ENCODE peak calls at places on chromosomes 3 and 15, in six cellular contexts. J is AG09309; V is astrocyte of the cerebellum; C is stromal cell of bone marrow; W is COR-L47; Z is CD8-positive, alpha-beta T cell. M is an unnamed sample.

GRCh38 chr3:31226331-31226730 is 306.4 kb upstream of the STT3B start:
- DNase-seq in J (no peak), V (no peak), C (no peak), W (no peak), Z (no peak), M (no peak)

GRCh38 chr3:129503387-129504010 is 24.9 kb upstream of the RHO start:
- DNase-seq in J (no peak), V (no peak), C (no peak), W (peak; percentile 91), Z (no peak), M (no peak)

GRCh38 chr15:77014137-77015081 is 19.5 kb downstream of the PSTPIP1 start:
- DNase-seq in J (no peak), V (no peak), C (no peak), W (no peak), Z (no peak), M (no peak)

GRCh38 chr3:24704496-24704895 is 209.8 kb upstream of the THRB start:
- DNase-seq in J (no peak), V (peak; percentile 69), C (peak; percentile 24), W (peak; percentile 11), Z (no peak), M (no peak)

GRCh38 chr3:53045107-53045783 is 628 bp downstream of the SFMBT1 start:
- DNase-seq in J (no peak), V (no peak), C (peak; percentile 21), W (peak; percentile 38), Z (peak; percentile 39), M (peak; percentile 50)

GRCh38 chr3:157376596-157377300 is 59.9 kb upstream of the PTX3 start:
- DNase-seq in J (no peak), V (no peak), C (no peak), W (no peak), Z (no peak), M (no peak)

GRCh38 chr3:116614795-116615362 is 94.7 kb upstream of the TUSC7 start:
- DNase-seq in J (no peak), V (no peak), C (no peak), W (no peak), Z (no peak), M (no peak)

GRCh38 chr3:60096403-60096802 is 1046.6 kb upstream of the CFAP20DC start:
- DNase-seq in J (no peak), V (no peak), C (no peak), W (no peak), Z (no peak), M (no peak)

GRCh38 chr3:186870421-186871201 is 28.1 kb downstream of the ADIPOQ start:
- DNase-seq in J (no peak), V (no peak), C (no peak), W (no peak), Z (no peak), M (no peak)

GRCh38 chr3:158352551-158352950 is 218.4 kb upstream of the MLF1 start:
- DNase-seq in J (peak; percentile 4), V (no peak), C (no peak), W (no peak), Z (no peak), M (no peak)

GRCh38 chr3:188268336-188268735 is 114.4 kb downstream of the LPP start:
- DNase-seq in J (no peak), V (no peak), C (no peak), W (no peak), Z (no peak), M (no peak)